ENCODE peak calls at places on chromosomes 7 and 10, in five cellular contexts. F, Z, A, T and M are unnamed samples.

GRCh38 chr10:78644550-78644949 is 424.2 kb upstream of the ZMIZ1 start:
- DNase-seq in F (no peak), Z (no peak), A (no peak), T (no peak), M (no peak)

GRCh38 chr7:42700376-42701327 is 211.2 kb downstream of the C7orf25 start:
- DNase-seq in F (no peak), Z (no peak), A (no peak), T (no peak), M (no peak)

GRCh38 chr7:143172354-143172753 is 10.9 kb upstream of the TAS2R39 start:
- DNase-seq in F (no peak), Z (no peak), A (no peak), T (no peak), M (no peak)

GRCh38 chr7:46192191-46192590 is 271.1 kb upstream of the IGFBP3 start:
- DNase-seq in F (no peak), Z (no peak), A (no peak), T (no peak), M (no peak)

GRCh38 chr7:37826825-37827224 is 21.6 kb upstream of the NME8 start:
- DNase-seq in F (no peak), Z (no peak), A (no peak), T (no peak), M (no peak)

GRCh38 chr7:79055722-79056415 is 397.6 kb downstream of the MAGI2 start:
- DNase-seq in F (no peak), Z (no peak), A (no peak), T (peak), M (no peak)

GRCh38 chr7:157302314-157302711 is 34.5 kb upstream of the DNAJB6 start:
- DNase-seq in F (no peak), Z (no peak), A (peak), T (no peak), M (peak)

GRCh38 chr10:12705943-12706342 is 295.6 kb downstream of the CCDC3 start:
- DNase-seq in F (no peak), Z (no peak), A (no peak), T (no peak), M (no peak)

GRCh38 chr7:99975782-99976521 is at the start of gene AZGP1:
- DNase-seq in F (no peak), Z (no peak), A (no peak), T (no peak), M (no peak)

GRCh38 chr10:62248465-62248864 is 20.2 kb downstream of the RTKN2 start:
- DNase-seq in F (no peak), Z (no peak), A (no peak), T (no peak), M (no peak)

GRCh38 chr10:89342219-89342966 is 14.6 kb downstream of the IFIT3 start:
- DNase-seq in F (no peak), Z (no peak), A (peak), T (no peak), M (no peak)

GRCh38 chr7:112195717-112196116 is 10.5 kb downstream of the DOCK4 start:
- DNase-seq in F (no peak), Z (no peak), A (no peak), T (no peak), M (no peak)

GRCh38 chr7:146956853-146957252 is 840.3 kb downstream of the CNTNAP2 start:
- DNase-seq in F (no peak), Z (no peak), A (no peak), T (no peak), M (no peak)

GRCh38 chr7:129777195-129777844 is 165.8 kb downstream of the NRF1 start:
- DNase-seq in F (no peak), Z (no peak), A (peak), T (no peak), M (no peak)

GRCh38 chr10:93495654-93496321 is 624 bp upstream of the CEP55 start:
- DNase-seq in F (no peak), Z (no peak), A (peak), T (no peak), M (peak)

GRCh38 chr7:140200102-140200989 is 23.6 kb upstream of the KDM7A start:
- DNase-seq in F (no peak), Z (no peak), A (no peak), T (no peak), M (no peak)

GRCh38 chr7:38318241-38318640 is 44.8 kb upstream of the TARP start:
- DNase-seq in F (no peak), Z (no peak), A (no peak), T (no peak), M (no peak)

GRCh38 chr10:112835933-112836564 is 114.0 kb upstream of the TCF7L2 start:
- DNase-seq in F (no peak), Z (no peak), A (no peak), T (no peak), M (no peak)

GRCh38 chr10:50316169-50316568 is 64.9 kb upstream of the ASAH2 start:
- DNase-seq in F (no peak), Z (no peak), A (no peak), T (no peak), M (no peak)

DNA sequence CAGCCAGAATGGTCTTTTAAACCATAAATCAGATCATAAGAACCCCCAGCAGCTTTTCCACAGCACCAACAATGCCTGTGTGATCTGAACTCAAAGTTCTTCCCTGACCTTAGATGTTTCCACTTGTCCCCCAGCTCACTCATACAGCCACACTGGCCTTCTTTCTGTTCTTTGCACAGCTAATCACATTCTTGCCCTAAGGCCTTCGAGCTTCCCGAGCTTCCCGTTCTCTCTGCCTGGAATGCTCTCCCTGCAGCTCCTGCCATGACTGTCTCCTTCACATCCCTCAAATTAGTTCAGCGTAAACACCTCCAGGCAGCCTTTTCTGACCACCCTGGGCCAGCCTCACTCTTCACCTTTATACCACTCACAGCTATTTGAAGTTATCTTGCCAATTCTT is 166.8 kb upstream of the NFE2L3 start:
- DNase-seq in F (no peak), Z (no peak), A (no peak), T (no peak), M (no peak)
- TF ChIP-seq CTCF in F (no peak), Z (no peak), A (no peak), T (no peak), M (no peak)

GRCh38 chr10:84204122-84204521 is 9.8 kb downstream of the CDHR1 start:
- DNase-seq in F (no peak), Z (no peak), A (peak), T (peak), M (no peak)
- TF ChIP-seq CTCF in F (peak), Z (peak), A (peak), T (peak), M (peak)

DNA sequence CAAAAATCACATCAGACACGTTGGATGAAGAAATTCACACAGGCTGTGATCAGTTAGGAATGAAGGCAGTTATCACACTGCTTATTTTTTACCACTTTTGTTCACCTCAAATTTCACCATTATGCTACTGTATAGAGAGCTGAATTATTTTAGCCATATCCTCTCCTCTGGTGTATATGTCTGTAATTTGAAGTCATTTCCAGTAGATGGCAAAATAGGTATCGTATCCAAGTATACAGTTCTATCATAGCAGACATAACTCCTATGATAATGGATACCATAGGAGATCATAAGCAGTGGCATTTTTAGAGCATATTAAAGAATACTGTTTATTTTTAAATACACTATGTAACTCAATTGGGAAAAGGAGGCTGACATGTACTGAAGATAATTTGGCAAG is 909.7 kb downstream of the DNAJB9 start:
- DNase-seq in F (no peak), Z (no peak), A (peak), T (no peak), M (no peak)
- TF ChIP-seq CTCF in F (no peak), Z (no peak), A (no peak), T (peak), M (no peak)

GRCh38 chr7:108659867-108660266 is 90.2 kb downstream of the DNAJB9 start:
- DNase-seq in F (no peak), Z (no peak), A (no peak), T (no peak), M (no peak)

GRCh38 chr7:108662783-108663182 is 93.1 kb downstream of the DNAJB9 start:
- DNase-seq in F (no peak), Z (no peak), A (no peak), T (no peak), M (no peak)

GRCh38 chr7:108660465-108660864 is 90.8 kb downstream of the DNAJB9 start:
- DNase-seq in F (no peak), Z (no peak), A (peak), T (peak), M (no peak)
- TF ChIP-seq CTCF in F (peak), Z (peak), A (peak), T (peak), M (peak)

GRCh38 chr10:128540806-128541739 is 414.9 kb upstream of the MKI67 start:
- DNase-seq in F (no peak), Z (peak), A (peak), T (no peak), M (peak)
- TF ChIP-seq CTCF in F (no peak), Z (peak), A (no peak), T (no peak), M (no peak)

GRCh38 chr10:119197921-119198320 is 9.4 kb upstream of the GRK5 start:
- DNase-seq in F (no peak), Z (no peak), A (no peak), T (no peak), M (peak)

GRCh38 chr10:119199231-119199992 is 8.0 kb upstream of the GRK5 start:
- DNase-seq in F (no peak), Z (peak), A (peak), T (peak), M (peak)

GRCh38 chr10:119203006-119203405 is 4.4 kb upstream of the GRK5 start:
- DNase-seq in F (no peak), Z (no peak), A (no peak), T (no peak), M (no peak)

GRCh38 chr10:119201233-119201632 is 6.1 kb upstream of the GRK5 start:
- DNase-seq in F (no peak), Z (no peak), A (no peak), T (no peak), M (no peak)

GRCh38 chr10:119198438-119198837 is 8.9 kb upstream of the GRK5 start:
- DNase-seq in F (no peak), Z (no peak), A (no peak), T (no peak), M (peak)
- TF ChIP-seq CTCF in F (peak), Z (peak), A (peak), T (peak), M (peak)

GRCh38 chr7:137342340-137342739 is 1.2 kb downstream of the PTN start:
- DNase-seq in F (no peak), Z (no peak), A (no peak), T (no peak), M (no peak)

GRCh38 chr7:137342751-137343482 is 616 bp downstream of the PTN start:
- DNase-seq in F (no peak), Z (no peak), A (no peak), T (no peak), M (no peak)

GRCh38 chr7:137335814-137336213 is 7.7 kb downstream of the PTN start:
- DNase-seq in F (no peak), Z (no peak), A (no peak), T (no peak), M (no peak)

GRCh38 chr7:137343483-137343841 is at the start of gene PTN:
- DNase-seq in F (no peak), Z (peak), A (peak), T (no peak), M (no peak)

DNA sequence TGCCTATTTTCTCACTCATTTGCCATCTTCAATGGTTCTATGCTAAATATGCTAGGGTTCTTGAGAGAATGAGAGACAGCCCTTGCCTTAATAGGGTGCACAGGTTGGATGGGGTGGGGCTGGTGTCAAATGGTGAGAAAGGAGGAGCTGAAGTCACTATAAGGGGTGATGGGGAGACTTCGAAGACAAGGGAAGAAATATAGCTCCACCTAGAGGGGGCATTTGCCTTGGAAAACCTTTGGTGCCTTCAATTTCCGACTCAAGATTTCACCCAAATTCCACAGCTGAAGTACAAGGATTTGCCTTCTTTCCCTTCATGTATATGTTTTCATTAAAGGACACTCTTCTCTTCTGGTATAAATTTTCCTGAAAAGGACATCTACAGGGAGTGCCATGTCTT is 5.6 kb downstream of the PTN start:
- DNase-seq in F (no peak), Z (no peak), A (no peak), T (no peak), M (no peak)
- TF ChIP-seq CTCF in F (no peak), Z (no peak), A (peak), T (no peak), M (no peak)